ENCODE peak calls at places on chromosomes 12 and 14, in six cellular contexts. G is OCI-LY7, W is stomach, A is tibial artery, F is psoas muscle, D is brain microvascular endothelial cell. Z is an unnamed sample.
A peak's percentile ranks its signal among the peaks of the same experiment; 100 is the strongest.

GRCh38 chr12:76152161-76152807 is 67.8 kb upstream of the NAP1L1 start:
- DNase-seq in G (no peak), W (no peak), A (no peak), F (no peak), D (no peak), Z (no peak)

GRCh38 chr12:108807476-108807875 is 49.9 kb downstream of the SSH1 start:
- DNase-seq in G (no peak), W (no peak), A (peak; percentile 60), F (no peak), D (no peak), Z (no peak)

GRCh38 chr14:93789366-93790130 is 1.3 kb upstream of the PRIMA1 start:
- DNase-seq in G (no peak), W (no peak), A (no peak), F (no peak), D (no peak), Z (no peak)

GRCh38 chr14:103007555-103007954 is 49.8 kb downstream of the CDC42BPB start:
- DNase-seq in G (no peak), W (no peak), A (no peak), F (no peak), D (no peak), Z (no peak)

GRCh38 chr14:103519837-103520212 is 2.8 kb downstream of the CKB start:
- DNase-seq in G (no peak), W (peak; percentile 46), A (peak; percentile 78), F (peak; percentile 65), D (no peak), Z (no peak)

GRCh38 chr12:70929029-70929428 is 8.5 kb upstream of the PTPRR start:
- DNase-seq in G (no peak), W (no peak), A (no peak), F (no peak), D (no peak), Z (no peak)

GRCh38 chr12:67969134-67969782 is 20.0 kb upstream of the IFNG-AS1 start:
- DNase-seq in G (no peak), W (no peak), A (no peak), F (no peak), D (no peak), Z (no peak)

GRCh38 chr12:65825323-65825572 is 965 bp downstream of the HMGA2 start:
- DNase-seq in G (no peak), W (no peak), A (no peak), F (no peak), D (no peak), Z (no peak)

GRCh38 chr14:36367985-36368774 is 47.7 kb upstream of the MBIP start:
- DNase-seq in G (no peak), W (no peak), A (no peak), F (no peak), D (no peak), Z (no peak)

GRCh38 chr12:132084681-132085635 is 59.2 kb downstream of the DDX51 start:
- DNase-seq in G (peak; percentile 47), W (peak; percentile 63), A (peak; percentile 81), F (peak; percentile 86), D (no peak), Z (peak; percentile 74)

GRCh38 chr14:101116065-101116464 is 212.5 kb upstream of the RTL1 start:
- DNase-seq in G (no peak), W (no peak), A (peak; percentile 53), F (no peak), D (no peak), Z (peak; percentile 52)

GRCh38 chr12:16833376-16833775 is 227.4 kb upstream of the LMO3 start:
- DNase-seq in G (no peak), W (no peak), A (no peak), F (no peak), D (no peak), Z (no peak)

GRCh38 chr12:104370989-104371870 is 67.7 kb downstream of the EID3 start:
- DNase-seq in G (no peak), W (no peak), A (no peak), F (no peak), D (peak; percentile 64), Z (peak; percentile 26)

GRCh38 chr12:53652366-53652765 is 23.5 kb downstream of the ATP5MC2 start:
- DNase-seq in G (no peak), W (no peak), A (no peak), F (no peak), D (peak; percentile 71), Z (no peak)

GRCh38 chr12:3117144-3117581 is 40.0 kb downstream of the TSPAN9 start:
- DNase-seq in G (no peak), W (no peak), A (no peak), F (peak; percentile 19), D (peak; percentile 79), Z (peak; percentile 70)

GRCh38 chr12:99810718-99811593 is 163.4 kb downstream of the GARIN6 start:
- DNase-seq in G (peak; percentile 51), W (no peak), A (no peak), F (no peak), D (peak; percentile 12), Z (no peak)

GRCh38 chr14:73640796-73641195 is 4.0 kb upstream of the DNAL1 start:
- DNase-seq in G (no peak), W (no peak), A (no peak), F (no peak), D (no peak), Z (no peak)

GRCh38 chr12:292186-292585 is 29.6 kb upstream of the SLC6A13 start:
- DNase-seq in G (no peak), W (no peak), A (no peak), F (no peak), D (no peak), Z (no peak)

GRCh38 chr12:49288412-49288853 is 6.5 kb upstream of the PRPH start:
- DNase-seq in G (peak; percentile 64), W (peak; percentile 58), A (peak; percentile 62), F (no peak), D (peak; percentile 45), Z (peak; percentile 67)

GRCh38 chr14:61472801-61473376 is 151.5 kb downstream of the PRKCH start:
- DNase-seq in G (peak; percentile 32), W (no peak), A (no peak), F (no peak), D (peak; percentile 49), Z (no peak)

GRCh38 chr12:94037444-94037843 is 110.9 kb upstream of the PLXNC1 start:
- DNase-seq in G (no peak), W (no peak), A (no peak), F (no peak), D (no peak), Z (no peak)

GRCh38 chr12:44972746-44973421 is 78.0 kb downstream of the DBX2 start:
- DNase-seq in G (peak; percentile 19), W (no peak), A (no peak), F (no peak), D (no peak), Z (no peak)

GRCh38 chr14:103073876-103074698 is 9.9 kb upstream of the LBHD2 start:
- DNase-seq in G (no peak), W (no peak), A (no peak), F (no peak), D (no peak), Z (no peak)

GRCh38 chr14:29144598-29144997 is 378.0 kb downstream of the FOXG1 start:
- DNase-seq in G (no peak), W (no peak), A (no peak), F (no peak), D (peak; percentile 32), Z (no peak)

GRCh38 chr14:29140059-29140458 is 373.5 kb downstream of the FOXG1 start:
- DNase-seq in G (no peak), W (no peak), A (no peak), F (no peak), D (no peak), Z (no peak)
- H3K27ac ChIP-seq in G (no peak overlapping the region), W (no peak overlapping the region), A (no peak overlapping the region), F (no peak overlapping the region), D (no peak overlapping the region), Z (no peak overlapping the region)

GRCh38 chr12:106139422-106140141 is 828 bp upstream of the NUAK1 start:
- DNase-seq in G (no peak), W (peak; percentile 79), A (peak; percentile 91), F (peak; percentile 94), D (peak; percentile 67), Z (peak; percentile 81)

GRCh38 chr12:106138646-106139421 is at the start of gene NUAK1:
- DNase-seq in G (no peak), W (peak; percentile 54), A (peak; percentile 81), F (peak; percentile 90), D (peak; percentile 30), Z (peak; percentile 73)

GRCh38 chr12:106141003-106141402 is 2.2 kb upstream of the NUAK1 start:
- DNase-seq in G (no peak), W (no peak), A (no peak), F (no peak), D (no peak), Z (no peak)

GRCh38 chr12:106141452-106141851 is 2.7 kb upstream of the NUAK1 start:
- DNase-seq in G (no peak), W (no peak), A (no peak), F (no peak), D (no peak), Z (no peak)

GRCh38 chr12:106140223-106140986 is 1.7 kb upstream of the NUAK1 start:
- DNase-seq in G (no peak), W (no peak), A (no peak), F (peak; percentile 62), D (no peak), Z (no peak)
- H3K4me3 ChIP-seq in G (no peak overlapping the region), W (peak overlapping the region; percentile 72), A (peak overlapping the region; percentile 82), F (peak overlapping the region; percentile 91), D (peak overlapping the region; percentile 80), Z (peak overlapping the region; percentile 94)

GRCh38 chr12:47773062-47773857 is at the start of gene SLC48A1:
- DNase-seq in G (peak; percentile 86), W (peak; percentile 83), A (peak; percentile 87), F (peak; percentile 88), D (no peak), Z (no peak)
- TF ChIP-seq CTCF in G (peak; percentile 47), W (no peak), A (peak; percentile 42), F (peak; percentile 54), D (peak; percentile 43), Z (peak; percentile 44)

GRCh38 chr12:124487065-124487833 is 80.2 kb downstream of the NCOR2 start:
- DNase-seq in G (peak; percentile 27), W (no peak), A (no peak), F (peak; percentile 58), D (no peak), Z (no peak)

GRCh38 chr12:124485371-124485770 is 82.0 kb downstream of the NCOR2 start:
- DNase-seq in G (no peak), W (no peak), A (no peak), F (no peak), D (no peak), Z (no peak)

GRCh38 chr12:124484526-124484953 is 82.9 kb downstream of the NCOR2 start:
- DNase-seq in G (peak; percentile 55), W (no peak), A (no peak), F (peak; percentile 50), D (no peak), Z (no peak)

GRCh38 chr12:124487834-124488165 is 79.6 kb downstream of the NCOR2 start:
- DNase-seq in G (no peak), W (no peak), A (no peak), F (no peak), D (no peak), Z (no peak)

DNA sequence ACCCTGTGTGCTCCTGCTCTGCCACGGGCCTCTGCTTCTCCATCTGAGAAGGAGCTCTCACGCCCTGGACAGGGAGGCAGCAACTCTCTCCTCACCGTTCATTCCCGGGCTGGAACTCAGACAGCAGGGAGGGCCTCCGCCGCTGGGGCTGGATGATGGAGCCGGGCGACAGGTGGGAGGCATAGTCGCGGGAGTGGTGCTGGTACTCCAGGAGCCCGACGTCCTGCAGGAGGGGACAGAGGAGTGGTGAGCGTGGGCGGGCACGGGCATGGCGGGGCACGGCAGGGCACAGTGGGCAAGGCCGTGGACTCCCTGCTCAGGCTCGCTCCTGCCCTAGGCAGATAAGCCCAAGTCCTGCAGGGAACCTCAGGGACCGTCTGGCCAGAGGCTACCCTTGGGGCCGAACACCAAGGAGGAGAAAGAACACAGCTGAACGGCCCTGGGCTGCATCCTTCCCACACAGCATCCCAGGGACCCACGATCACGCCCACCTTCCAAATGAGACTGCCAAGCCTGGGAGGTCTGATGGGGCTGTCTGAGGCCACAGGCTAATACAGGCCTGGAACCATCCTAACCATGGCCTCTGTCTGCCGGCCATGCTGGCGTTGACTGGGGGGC is 81.0 kb downstream of the NCOR2 start:
- DNase-seq in G (no peak), W (no peak), A (no peak), F (no peak), D (no peak), Z (no peak)
- H3K27ac ChIP-seq in G (no peak overlapping the region), W (no peak overlapping the region), A (no peak overlapping the region), F (no peak overlapping the region), D (no peak overlapping the region), Z (peak overlapping the region; percentile 56)